ENCODE peak calls at places on chromosome 12, in eight cellular contexts. F is left ventricle myocardium inferior, T is gastrocnemius medialis, Y is lung, V is OCI-LY7, I is stomach, B is left lung, A is IMR-90. P is an unnamed sample.

GRCh38 chr12:46650688-46651087 is 175.1 kb downstream of the SLC38A4 start:
- DNase-seq in F (no peak), T (no peak), Y (no peak), V (no peak), I (no peak), B (no peak), A (no peak), P (no peak)

GRCh38 chr12:90102957-90103652 is 394.5 kb upstream of the ATP2B1 start:
- DNase-seq in F (no peak), T (no peak), Y (no peak), V (peak; percentile 69), I (no peak), B (no peak), A (peak; percentile 53), P (peak; percentile 18)

GRCh38 chr12:8692573-8692972 is 5.2 kb upstream of the RIMKLB start:
- DNase-seq in F (no peak), T (no peak), Y (no peak), V (peak; percentile 93), I (no peak), B (no peak), A (peak; percentile 71), P (no peak)

GRCh38 chr12:31233061-31233730 is 92.8 kb downstream of the SINHCAF start:
- DNase-seq in F (no peak), T (no peak), Y (no peak), V (no peak), I (no peak), B (no peak), A (no peak), P (no peak)

GRCh38 chr12:22415342-22416309 is 81.1 kb upstream of the ST8SIA1 start:
- DNase-seq in F (no peak), T (no peak), Y (no peak), V (no peak), I (peak; percentile 54), B (no peak), A (no peak), P (no peak)

GRCh38 chr12:104011265-104011664 is 38.7 kb downstream of the GLT8D2 start:
- DNase-seq in F (no peak), T (peak; percentile 44), Y (no peak), V (no peak), I (no peak), B (no peak), A (peak; percentile 96), P (no peak)

GRCh38 chr12:14369322-14369721 is 3.8 kb downstream of the ATF7IP start:
- DNase-seq in F (no peak), T (no peak), Y (no peak), V (no peak), I (no peak), B (no peak), A (no peak), P (no peak)

GRCh38 chr12:21301-22189 is 45.0 kb upstream of the IQSEC3 start:
- DNase-seq in F (no peak), T (no peak), Y (peak; percentile 29), V (no peak), I (no peak), B (peak; percentile 82), A (no peak), P (no peak)

GRCh38 chr12:100234591-100235304 is 32.1 kb downstream of the DEPDC4 start:
- DNase-seq in F (no peak), T (no peak), Y (no peak), V (peak; percentile 53), I (no peak), B (no peak), A (peak; percentile 86), P (peak; percentile 7)

GRCh38 chr12:58860050-58860787 is 60.1 kb downstream of the LRIG3 start:
- DNase-seq in F (no peak), T (no peak), Y (no peak), V (no peak), I (peak; percentile 38), B (no peak), A (no peak), P (no peak)

GRCh38 chr12:124713436-124714082 is 146.1 kb upstream of the NCOR2 start:
- DNase-seq in F (no peak), T (no peak), Y (peak; percentile 47), V (no peak), I (peak; percentile 36), B (no peak), A (peak; percentile 89), P (peak; percentile 79)

GRCh38 chr12:19012965-19013364 is 116.6 kb upstream of the PLEKHA5 start:
- DNase-seq in F (no peak), T (no peak), Y (no peak), V (no peak), I (no peak), B (no peak), A (no peak), P (no peak)

GRCh38 chr12:90585640-90586304 is 369.2 kb downstream of the CCER1 start:
- DNase-seq in F (no peak), T (no peak), Y (no peak), V (no peak), I (no peak), B (no peak), A (no peak), P (no peak)

GRCh38 chr12:49921936-49922335 is 18.2 kb upstream of the FAIM2 start:
- DNase-seq in F (no peak), T (no peak), Y (no peak), V (no peak), I (no peak), B (peak; percentile 34), A (no peak), P (no peak)

DNA sequence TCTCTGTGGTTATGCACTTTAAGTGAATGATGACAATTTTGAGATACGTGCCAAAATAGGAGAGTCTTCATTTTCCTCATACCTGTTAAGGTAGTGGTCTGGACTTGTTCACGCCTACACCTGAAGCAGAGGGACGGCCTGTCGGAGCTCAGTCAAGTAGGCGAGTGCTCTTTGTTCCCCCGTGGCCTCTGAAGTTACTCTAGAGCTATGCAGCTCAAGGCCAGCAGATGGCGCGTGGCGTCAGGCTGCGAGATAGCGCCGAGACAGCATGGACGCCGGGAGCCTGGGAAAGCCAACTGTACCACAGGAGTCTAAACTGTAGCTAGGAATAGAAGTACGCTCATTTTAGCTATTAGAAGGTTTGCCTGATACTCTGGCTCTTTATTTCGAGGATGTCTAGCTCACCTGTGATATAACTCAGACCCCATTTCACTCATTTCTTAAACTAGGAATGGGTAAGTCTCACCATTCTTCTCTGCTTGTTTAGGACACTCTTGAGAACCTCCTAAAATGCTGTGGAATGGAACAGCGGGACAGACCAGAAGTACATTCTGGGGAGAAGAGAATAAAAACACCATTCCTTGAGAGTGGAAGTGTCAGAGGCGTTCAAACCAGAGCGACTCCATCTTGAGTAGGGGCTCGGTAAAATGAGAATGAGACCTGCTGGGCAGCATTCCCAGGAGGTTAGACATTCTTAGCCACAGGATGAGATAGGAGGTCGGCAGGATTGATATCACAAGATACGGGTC is 267.4 kb upstream of the HMGA2 start:
- DNase-seq in F (peak; percentile 81), T (peak; percentile 45), Y (peak; percentile 82), V (peak; percentile 53), I (peak; percentile 84), B (peak; percentile 93), A (peak; percentile 85), P (peak; percentile 24)
- TF ChIP-seq CTCF in F (peak; percentile 97), T (peak; percentile 67), Y (peak; percentile 82), V (peak; percentile 83), I (no peak), B (peak; percentile 88), A (peak; percentile 91), P (peak; percentile 94)

GRCh38 chr12:47772738-47773061 is 338 bp upstream of the SLC48A1 start:
- DNase-seq in F (no peak), T (no peak), Y (no peak), V (no peak), I (no peak), B (no peak), A (no peak), P (no peak)
- H3K4me3 ChIP-seq in F (peak overlapping the region; percentile 98), T (peak overlapping the region; percentile 97), Y (no peak overlapping the region), V (peak overlapping the region; percentile 76), I (peak overlapping the region; percentile 97), B (peak overlapping the region; percentile 85), A (peak overlapping the region; percentile 92), P (peak overlapping the region; percentile 60)

GRCh38 chr12:130331146-130331545 is 6.5 kb upstream of the PIWIL1 start:
- DNase-seq in F (no peak), T (no peak), Y (no peak), V (no peak), I (no peak), B (no peak), A (no peak), P (no peak)

GRCh38 chr12:130334937-130335336 is 2.8 kb upstream of the PIWIL1 start:
- DNase-seq in F (no peak), T (no peak), Y (no peak), V (no peak), I (no peak), B (no peak), A (no peak), P (no peak)

GRCh38 chr12:130335517-130336392 is 1.9 kb upstream of the PIWIL1 start:
- DNase-seq in F (no peak), T (no peak), Y (no peak), V (peak; percentile 49), I (no peak), B (no peak), A (peak; percentile 34), P (peak; percentile 5)

GRCh38 chr12:130334399-130334798 is 3.3 kb upstream of the PIWIL1 start:
- DNase-seq in F (no peak), T (no peak), Y (no peak), V (no peak), I (no peak), B (no peak), A (no peak), P (no peak)

GRCh38 chr12:130333341-130333740 is 4.3 kb upstream of the PIWIL1 start:
- DNase-seq in F (no peak), T (no peak), Y (no peak), V (no peak), I (no peak), B (no peak), A (no peak), P (no peak)
- TF ChIP-seq CTCF in F (no peak), T (no peak), Y (no peak), V (peak; percentile 16), I (no peak), B (no peak), A (no peak), P (no peak)

GRCh38 chr12:120720234-120720968 is 5.2 kb upstream of the ACADS start:
- DNase-seq in F (no peak), T (peak; percentile 80), Y (no peak), V (no peak), I (no peak), B (no peak), A (peak; percentile 71), P (no peak)

GRCh38 chr12:120721866-120722265 is 3.8 kb upstream of the ACADS start:
- DNase-seq in F (no peak), T (no peak), Y (no peak), V (peak; percentile 61), I (no peak), B (no peak), A (no peak), P (no peak)

GRCh38 chr12:120720972-120721801 is 4.4 kb upstream of the ACADS start:
- DNase-seq in F (no peak), T (no peak), Y (no peak), V (no peak), I (no peak), B (no peak), A (no peak), P (no peak)

GRCh38 chr12:120724720-120725119 is 906 bp upstream of the ACADS start:
- DNase-seq in F (no peak), T (no peak), Y (no peak), V (no peak), I (no peak), B (no peak), A (no peak), P (no peak)

DNA sequence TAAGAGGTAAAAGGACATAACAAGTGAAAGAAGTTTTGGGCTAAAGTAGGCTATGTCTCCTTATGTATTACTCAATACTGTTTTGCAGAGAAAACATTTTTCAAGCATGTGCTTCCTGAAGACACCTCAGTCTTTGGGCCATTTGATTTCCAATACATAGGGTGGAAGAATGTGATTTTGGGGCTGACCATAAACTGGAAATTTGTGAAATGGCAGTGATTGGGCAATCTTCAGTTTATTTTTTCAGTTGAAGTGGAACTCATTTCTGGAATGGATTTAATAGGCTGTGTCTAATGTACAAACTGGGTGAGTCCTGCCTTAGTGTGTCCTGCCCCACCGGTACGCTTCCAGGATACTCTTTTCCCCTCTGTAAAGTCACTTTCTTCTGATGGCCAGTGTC is 2.8 kb upstream of the ACADS start:
- DNase-seq in F (no peak), T (no peak), Y (no peak), V (no peak), I (no peak), B (no peak), A (no peak), P (no peak)
- H3K4me3 ChIP-seq in F (no peak overlapping the region), T (no peak overlapping the region), Y (no peak overlapping the region), V (no peak overlapping the region), I (no peak overlapping the region), B (no peak overlapping the region), A (no peak overlapping the region), P (no peak overlapping the region)